ENCODE peak calls at places on chromosomes 3 and 15, in four cellular contexts. S is IMR-90, J is mesendoderm, W is H1. P is an unnamed sample.
A peak's percentile ranks its signal among the peaks of the same experiment; 100 is the strongest.

GRCh38 chr3:67017211-67017610 is 19.1 kb downstream of the KBTBD8 start:
- DNase-seq in J (peak; percentile 90), W (no peak), S (peak; percentile 42), P (no peak)

GRCh38 chr3:140628606-140629005 is 49.3 kb upstream of the TRIM42 start:
- DNase-seq in S (no peak), W (no peak), J (no peak), P (no peak)

GRCh38 chr3:171347017-171347979 is 112.9 kb downstream of the TNIK start:
- DNase-seq in S (peak; percentile 53), W (no peak), J (peak; percentile 81), P (no peak)

GRCh38 chr15:64926661-64927060 is 15.0 kb downstream of the ANKDD1A start:
- DNase-seq in J (no peak), S (no peak), W (no peak), P (no peak)

GRCh38 chr3:23668430-23668904 is 137.3 kb upstream of the UBE2E1 start:
- DNase-seq in J (no peak), W (no peak), S (peak; percentile 94), P (no peak)

GRCh38 chr15:42523331-42523730 is 25.3 kb downstream of the LRRC57 start:
- DNase-seq in J (no peak), S (no peak), W (no peak), P (no peak)

GRCh38 chr3:71345429-71346027 is 238.0 kb downstream of the FOXP1 start:
- DNase-seq in W (no peak), S (peak; percentile 29), J (no peak), P (no peak)

GRCh38 chr3:105970283-105970682 is 101.5 kb upstream of the CBLB start:
- DNase-seq in W (no peak), S (peak; percentile 78), J (peak; percentile 19), P (no peak)

GRCh38 chr3:172666181-172666872 is 44.5 kb downstream of the NCEH1 start:
- DNase-seq in J (peak; percentile 40), S (no peak), W (no peak), P (no peak)

GRCh38 chr3:128742821-128743594 is 17.0 kb downstream of the RAB7A start:
- DNase-seq in S (no peak), J (no peak), W (no peak), P (no peak)

GRCh38 chr3:136277634-136278033 is 27.5 kb downstream of the PCCB start:
- DNase-seq in J (peak; percentile 75), S (no peak), W (peak; percentile 46), P (peak; percentile 91)

GRCh38 chr3:192772495-192772894 is 45.2 kb upstream of the FGF12 start:
- DNase-seq in W (peak; percentile 36), J (peak; percentile 81), S (peak; percentile 18), P (peak; percentile 63)

GRCh38 chr3:20128378-20128777 is 57.6 kb downstream of the SGO1 start:
- DNase-seq in S (no peak), W (no peak), J (no peak), P (no peak)

GRCh38 chr3:174862101-174862500 is 3.0 kb downstream of the NAALADL2 start:
- DNase-seq in W (peak; percentile 17), S (no peak), J (peak; percentile 85), P (peak; percentile 69)

GRCh38 chr15:92811514-92811913 is 88.6 kb upstream of the CHD2 start:
- DNase-seq in J (peak; percentile 72), W (no peak), S (no peak), P (no peak)

GRCh38 chr15:74920472-74920871 is 13.8 kb upstream of the FAM219B start:
- DNase-seq in S (no peak), J (no peak), W (no peak), P (no peak)

GRCh38 chr15:25508369-25509002 is 69.7 kb upstream of the UBE3A start:
- DNase-seq in S (peak; percentile 64), W (no peak), J (peak; percentile 57), P (no peak)

GRCh38 chr3:36244728-36245127 is 135.6 kb upstream of the STAC start:
- DNase-seq in J (peak; percentile 77), W (no peak), S (no peak), P (no peak)

GRCh38 chr15:34699968-34700640 is 54.7 kb downstream of the GJD2 start:
- DNase-seq in J (no peak), W (no peak), S (no peak), P (no peak)

GRCh38 chr3:122233109-122233952 is 49.9 kb downstream of the CASR start:
- DNase-seq in S (no peak), W (no peak), J (no peak), P (no peak)

GRCh38 chr3:184773341-184774186 is 38.4 kb upstream of the VPS8 start:
- DNase-seq in J (no peak), S (no peak), W (no peak), P (no peak)

GRCh38 chr3:141728355-141728892 is 9.7 kb upstream of the RNF7 start:
- DNase-seq in S (no peak), W (no peak), J (peak; percentile 3), P (no peak)

GRCh38 chr15:64651573-64652260 is 123.7 kb downstream of the RBPMS2 start:
- DNase-seq in W (peak; percentile 10), S (peak; percentile 33), J (peak; percentile 67), P (peak; percentile 45)

GRCh38 chr3:107710851-107711250 is 188.1 kb downstream of the BBX start:
- DNase-seq in S (peak; percentile 46), J (peak; percentile 63), W (no peak), P (peak; percentile 38)

GRCh38 chr3:13197795-13198194 is 124.6 kb upstream of the IQSEC1 start:
- DNase-seq in J (no peak), S (no peak), W (no peak), P (no peak)

GRCh38 chr3:1232276-1232675 is 139.5 kb downstream of the CNTN6 start:
- DNase-seq in J (peak; percentile 21), S (no peak), W (no peak), P (no peak)

GRCh38 chr15:77637851-77638402 is 5.2 kb upstream of the LINGO1 start:
- DNase-seq in W (no peak), S (no peak), J (peak; percentile 14), P (no peak)

GRCh38 chr15:67080900-67081431 is 15.6 kb downstream of the SMAD3 start:
- DNase-seq in J (no peak), S (peak; percentile 84), W (no peak), P (no peak)

GRCh38 chr3:147680820-147681488 is 271.8 kb downstream of the ZIC1 start:
- DNase-seq in J (no peak), W (no peak), S (peak; percentile 0), P (no peak)

GRCh38 chr3:16824085-16824696 is 60.6 kb upstream of the PLCL2 start:
- DNase-seq in S (no peak), J (no peak), W (no peak), P (no peak)

GRCh38 chr3:194738254-194739093 is 52.8 kb downstream of the FAM43A start:
- DNase-seq in J (no peak), S (peak; percentile 72), W (no peak), P (no peak)

GRCh38 chr15:61660579-61660978 is 399.7 kb downstream of the VPS13C start:
- DNase-seq in J (no peak), S (peak; percentile 7), W (no peak), P (no peak)

GRCh38 chr15:29514931-29515330 is 245.3 kb upstream of the NSMCE3 start:
- DNase-seq in W (no peak), S (no peak), J (no peak), P (no peak)

GRCh38 chr15:70723124-70723427 is 40.3 kb downstream of the UACA start:
- DNase-seq in J (no peak), W (no peak), S (no peak), P (no peak)
- H4K5ac ChIP-seq in J (no peak overlapping the region), W (no peak overlapping the region), S (no peak overlapping the region), P (no peak overlapping the region)

GRCh38 chr3:56772926-56773587 is 28.7 kb downstream of the ARHGEF3 start:
- DNase-seq in J (no peak), S (no peak), W (no peak), P (no peak)
- H3K4ac ChIP-seq in J (no peak overlapping the region), S (no peak overlapping the region), W (no peak overlapping the region), P (no peak overlapping the region)

DNA sequence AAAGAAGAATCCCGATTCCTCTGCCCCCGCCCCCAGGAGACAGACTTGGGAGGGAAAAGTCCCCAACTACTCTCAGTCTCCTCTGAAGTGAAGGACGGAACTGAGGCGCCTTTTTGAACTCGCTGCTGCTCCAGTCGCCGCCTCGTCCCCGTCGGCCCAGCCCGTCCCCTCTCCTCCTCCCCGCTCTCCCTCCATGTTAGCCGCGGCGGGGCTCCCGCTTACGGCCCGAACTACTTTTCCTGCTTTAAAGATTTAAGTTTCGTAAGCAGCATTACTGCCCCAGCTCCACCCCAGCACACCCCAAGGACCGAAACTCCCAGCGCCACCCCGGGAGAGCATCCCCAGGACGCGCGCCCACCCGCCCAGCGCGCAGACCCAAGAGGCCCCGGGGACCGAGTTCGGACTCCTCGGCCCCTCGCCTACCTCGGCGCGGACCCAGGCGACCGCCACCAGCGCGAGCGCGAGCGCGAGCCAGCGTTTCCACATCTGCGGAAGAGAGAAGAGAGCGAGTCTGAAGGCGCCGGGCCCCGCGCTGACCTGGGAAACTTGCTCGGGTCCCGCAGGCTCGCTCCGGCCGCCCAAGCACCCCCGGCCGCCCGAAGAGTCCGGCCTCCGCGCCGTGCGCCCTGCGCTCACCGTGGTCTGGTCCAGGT is 405 bp downstream of the FSTL1 start:
- DNase-seq in W (no peak), J (peak; percentile 61), S (no peak), P (no peak)
- H2BK5ac ChIP-seq in W (peak overlapping the region; percentile 30), J (no peak overlapping the region), S (peak overlapping the region; percentile 98), P (no peak overlapping the region)

DNA sequence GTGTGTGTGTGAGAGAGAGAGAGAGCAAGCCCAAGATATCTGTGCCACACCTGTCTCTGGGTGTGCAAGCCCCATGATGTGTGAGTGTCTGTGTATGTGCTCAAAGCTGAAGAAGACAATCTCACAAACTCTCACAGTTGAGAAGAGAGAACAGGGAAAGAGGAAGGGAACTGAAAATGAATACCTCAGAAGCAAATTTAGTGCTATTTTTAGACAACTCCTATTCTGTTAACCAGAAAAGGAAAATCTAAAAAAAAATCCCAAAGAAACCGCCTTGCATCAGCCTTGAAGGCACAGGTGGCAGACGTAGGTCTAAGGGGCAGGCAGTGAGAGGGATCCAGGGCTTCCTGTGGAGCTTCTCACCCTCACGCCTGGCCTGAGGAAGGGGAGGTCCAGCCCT is 47.8 kb downstream of the ATP2B2 start:
- DNase-seq in S (no peak), J (no peak), W (no peak), P (no peak)
- H4K5ac ChIP-seq in S (no peak overlapping the region), J (no peak overlapping the region), W (no peak overlapping the region), P (no peak overlapping the region)

GRCh38 chr3:46883252-46884185 is 6.0 kb downstream of the PTH1R start:
- DNase-seq in J (peak; percentile 58), S (no peak), W (no peak), P (no peak)
- H3K4ac ChIP-seq in J (peak overlapping the region; percentile 58), S (no peak overlapping the region), W (no peak overlapping the region), P (no peak overlapping the region)

DNA sequence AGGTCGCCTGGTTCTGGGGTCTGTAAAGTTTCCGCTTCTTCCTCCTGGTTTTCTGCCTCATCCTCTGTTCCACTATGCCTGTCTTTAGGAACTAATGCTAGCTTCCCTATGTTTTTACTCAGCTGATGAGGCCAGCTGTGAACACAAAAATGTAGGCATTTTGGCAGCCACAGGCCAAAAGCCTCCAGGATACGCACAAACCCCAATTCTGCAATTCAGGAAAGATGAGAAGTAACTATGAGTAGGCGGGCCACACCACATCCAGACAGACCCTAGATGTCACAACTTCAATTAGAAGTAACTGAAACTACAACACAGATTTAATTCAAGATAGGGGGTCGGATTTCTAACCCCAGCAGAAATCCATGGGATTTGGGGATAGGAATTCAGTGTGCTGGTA is 11.9 kb downstream of the CA12 start:
- DNase-seq in S (peak; percentile 49), W (no peak), J (no peak), P (no peak)
- H2BK5ac ChIP-seq in S (no peak overlapping the region), W (no peak overlapping the region), J (no peak overlapping the region), P (no peak overlapping the region)

P was measured in H9.